ENCODE peak calls at places on chromosomes 7 and 10, in seven cellular contexts. F is BJ; U is SK-N-DZ; W is dermis blood vessel endothelial cell; M is body of pancreas; N is Kasumi-1; R is CD4-positive, alpha-beta T cell. A is an unnamed sample.
A peak's percentile ranks its signal among the peaks of the same experiment; 100 is the strongest.

GRCh38 chr7:149284343-149284742 is 22.3 kb downstream of the ZNF783 start:
- DNase-seq in F (no peak), U (no peak), W (no peak), M (no peak), N (no peak), R (peak; percentile 57), A (peak; percentile 43)

GRCh38 chr7:71486856-71487628 is 355.1 kb downstream of the GALNT17 start:
- DNase-seq in F (no peak), U (no peak), W (no peak), M (peak; percentile 18), N (no peak), R (no peak), A (no peak)

GRCh38 chr7:106618480-106618879 is 42.5 kb downstream of the CCDC71L start:
- DNase-seq in F (no peak), U (no peak), W (peak; percentile 61), M (no peak), N (no peak), R (no peak), A (no peak)

GRCh38 chr7:142808802-142809583 is 38.2 kb downstream of the PRSS2 start:
- DNase-seq in F (no peak), U (no peak), W (no peak), M (peak; percentile 32), N (no peak), R (peak; percentile 92), A (peak; percentile 91)

GRCh38 chr10:99983280-99983988 is 26.3 kb downstream of the DNMBP start:
- DNase-seq in F (no peak), U (peak; percentile 72), W (peak; percentile 86), M (no peak), N (no peak), R (no peak), A (no peak)

GRCh38 chr7:5452937-5453540 is 29.4 kb upstream of the TNRC18 start:
- DNase-seq in F (no peak), U (peak; percentile 73), W (peak; percentile 48), M (no peak), N (no peak), R (no peak), A (no peak)

GRCh38 chr10:76127984-76128589 is 696.7 kb downstream of the LRMDA start:
- DNase-seq in F (no peak), U (no peak), W (no peak), M (no peak), N (no peak), R (no peak), A (no peak)

GRCh38 chr7:151631149-151631967 is 111.7 kb upstream of the RHEB start:
- DNase-seq in F (no peak), U (peak; percentile 29), W (peak; percentile 56), M (no peak), N (peak; percentile 64), R (no peak), A (no peak)

GRCh38 chr10:94485094-94485493 is 60.5 kb upstream of the HELLS start:
- DNase-seq in F (no peak), U (no peak), W (no peak), M (no peak), N (no peak), R (no peak), A (no peak)

GRCh38 chr10:97188234-97188847 is 2.6 kb upstream of the SLIT1 start:
- DNase-seq in F (no peak), U (no peak), W (no peak), M (no peak), N (no peak), R (no peak), A (no peak)

GRCh38 chr7:143929224-143929920 is 5.7 kb upstream of the OR2F2 start:
- DNase-seq in F (no peak), U (no peak), W (no peak), M (no peak), N (no peak), R (no peak), A (no peak)

GRCh38 chr10:90571876-90572275 is 286.0 kb downstream of the HTR7 start:
- DNase-seq in F (no peak), U (peak; percentile 35), W (no peak), M (no peak), N (no peak), R (no peak), A (no peak)

GRCh38 chr10:106224676-106225075 is 939.8 kb downstream of the SORCS1 start:
- DNase-seq in F (peak; percentile 9), U (no peak), W (no peak), M (no peak), N (no peak), R (no peak), A (no peak)

GRCh38 chr10:101308051-101308450 is 45.9 kb upstream of the BTRC start:
- DNase-seq in F (no peak), U (no peak), W (no peak), M (no peak), N (no peak), R (no peak), A (no peak)

GRCh38 chr10:44773565-44773964 is 137.6 kb upstream of the TMEM72 start:
- DNase-seq in F (no peak), U (no peak), W (no peak), M (no peak), N (no peak), R (no peak), A (no peak)

GRCh38 chr7:116863168-116863670 is 832 bp downstream of the CAPZA2 start:
- DNase-seq in F (no peak), U (peak; percentile 43), W (peak; percentile 54), M (peak; percentile 31), N (no peak), R (no peak), A (peak; percentile 37)

GRCh38 chr10:22475857-22476600 is 130.7 kb downstream of the SPAG6 start:
- DNase-seq in F (no peak), U (no peak), W (peak; percentile 16), M (no peak), N (peak; percentile 17), R (no peak), A (peak; percentile 59)

GRCh38 chr7:2575733-2576350 is 17.1 kb downstream of the IQCE start:
- DNase-seq in F (no peak), U (no peak), W (no peak), M (no peak), N (no peak), R (no peak), A (no peak)

GRCh38 chr10:96673318-96674099 is 46.8 kb downstream of the PIK3AP1 start:
- DNase-seq in F (no peak), U (no peak), W (no peak), M (peak; percentile 57), N (peak; percentile 99), R (no peak), A (no peak)

GRCh38 chr7:99108615-99109014 is 35.3 kb downstream of the SMURF1 start:
- DNase-seq in F (no peak), U (no peak), W (no peak), M (no peak), N (no peak), R (no peak), A (no peak)

GRCh38 chr10:32788359-32788758 is 169.7 kb downstream of the ITGB1 start:
- DNase-seq in F (no peak), U (no peak), W (no peak), M (no peak), N (no peak), R (no peak), A (no peak)

GRCh38 chr10:72275351-72276012 is 1.8 kb downstream of the DDIT4 start:
- DNase-seq in F (no peak), U (peak; percentile 11), W (peak; percentile 19), M (peak; percentile 51), N (no peak), R (peak; percentile 55), A (peak; percentile 49)

GRCh38 chr7:37196631-37197030 is 252.0 kb downstream of the ELMO1 start:
- DNase-seq in F (no peak), U (no peak), W (no peak), M (no peak), N (no peak), R (no peak), A (no peak)

GRCh38 chr7:32142649-32143048 is 72.4 kb upstream of the PDE1C start:
- DNase-seq in F (no peak), U (no peak), W (no peak), M (no peak), N (no peak), R (no peak), A (no peak)

GRCh38 chr7:125127304-125127703 is 197.7 kb upstream of the POT1 start:
- DNase-seq in F (no peak), U (no peak), W (no peak), M (no peak), N (no peak), R (no peak), A (no peak)

GRCh38 chr7:22295402-22296264 is 61.3 kb downstream of the RAPGEF5 start:
- DNase-seq in F (no peak), U (no peak), W (peak; percentile 83), M (no peak), N (no peak), R (no peak), A (no peak)